ENCODE peak calls at places on chromosomes 1 and 21, in five cellular contexts. O is H1, B is neuronal stem cell, X is astrocyte, W is fibroblast of lung. V is an unnamed sample.

GRCh38 chr21:26806734-26807372 is 38.4 kb downstream of the ADAMTS1 start:
- DNase-seq in O (no peak), B (no peak), X (peak), W (peak), V (no peak)

GRCh38 chr1:246214708-246215504 is 292.2 kb downstream of the SMYD3 start:
- DNase-seq in O (no peak), B (no peak), X (peak), W (peak), V (no peak)

GRCh38 chr1:72281144-72281543 is 1.2 kb downstream of the NEGR1 start:
- DNase-seq in O (no peak), B (no peak), X (no peak), W (no peak), V (no peak)

GRCh38 chr1:109112056-109112651 is 1.8 kb upstream of the ELAPOR1 start:
- DNase-seq in O (no peak), B (no peak), X (no peak), W (peak), V (no peak)

GRCh38 chr1:221576268-221576667 is 165.6 kb downstream of the DUSP10 start:
- DNase-seq in O (no peak), B (no peak), X (peak), W (peak), V (no peak)

GRCh38 chr1:168170552-168171508 is 7.9 kb upstream of the TIPRL start:
- DNase-seq in O (no peak), B (no peak), X (no peak), W (no peak), V (no peak)

GRCh38 chr1:38578444-38578951 is 281.1 kb downstream of the RRAGC start:
- DNase-seq in O (no peak), B (no peak), X (no peak), W (peak), V (no peak)

GRCh38 chr1:8384577-8384976 is 66.7 kb downstream of the SLC45A1 start:
- DNase-seq in O (no peak), B (no peak), X (no peak), W (peak), V (no peak)

GRCh38 chr1:153535664-153536585 is at the start of gene S100A6:
- DNase-seq in O (no peak), B (no peak), X (peak), W (peak), V (peak)

GRCh38 chr1:85865183-85865582 is 156.9 kb upstream of the ZNHIT6 start:
- DNase-seq in O (no peak), B (no peak), X (no peak), W (no peak), V (no peak)

GRCh38 chr1:147654511-147654910 is 15.8 kb downstream of the ACP6 start:
- DNase-seq in O (no peak), B (no peak), X (no peak), W (no peak), V (no peak)

GRCh38 chr21:31335957-31336738 is 7.9 kb downstream of the TIAM1 start:
- DNase-seq in O (no peak), B (no peak), X (peak), W (peak), V (no peak)

GRCh38 chr1:168138134-168138533 is 1.4 kb upstream of the GPR161 start:
- DNase-seq in O (no peak), B (no peak), X (no peak), W (peak), V (no peak)

GRCh38 chr1:30840904-30841598 is 67.5 kb downstream of the SDC3 start:
- DNase-seq in O (no peak), B (peak), X (no peak), W (no peak), V (no peak)

GRCh38 chr1:56331892-56332567 is 247.3 kb downstream of the PLPP3 start:
- DNase-seq in O (no peak), B (no peak), X (peak), W (peak), V (no peak)

GRCh38 chr1:163054056-163054706 is 15.0 kb upstream of the RGS4 start:
- DNase-seq in O (no peak), B (no peak), X (peak), W (peak), V (no peak)

GRCh38 chr1:205701405-205701804 is 21.1 kb upstream of the SLC45A3 start:
- DNase-seq in O (no peak), B (no peak), X (no peak), W (no peak), V (no peak)

GRCh38 chr1:8671313-8671917 is 146.0 kb downstream of the RERE start:
- DNase-seq in O (no peak), B (peak), X (peak), W (peak), V (no peak)

GRCh38 chr1:7975212-7975865 is 13.8 kb downstream of the PARK7 start:
- DNase-seq in O (no peak), B (peak), X (peak), W (peak), V (peak)

GRCh38 chr1:102085896-102086295 is 89.2 kb upstream of the OLFM3 start:
- DNase-seq in O (no peak), B (no peak), X (no peak), W (no peak), V (no peak)

GRCh38 chr1:161198877-161199431 is at the start of gene ADAMTS4:
- DNase-seq in O (no peak), B (no peak), X (peak), W (peak), V (peak)

GRCh38 chr1:201299968-201300367 is 16.7 kb downstream of the PKP1 start:
- DNase-seq in O (no peak), B (no peak), X (peak), W (peak), V (no peak)

GRCh38 chr21:45405271-45405818 is 380 bp downstream of the COL18A1 start:
- DNase-seq in O (no peak), B (no peak), X (no peak), W (peak), V (peak)

GRCh38 chr1:230265200-230266115 is 160.7 kb downstream of the PGBD5 start:
- DNase-seq in O (no peak), B (no peak), X (no peak), W (no peak), V (no peak)

GRCh38 chr1:25031601-25031965 is 101.5 kb upstream of the RUNX3 start:
- DNase-seq in O (no peak), B (no peak), X (no peak), W (no peak), V (peak)

GRCh38 chr1:156641761-156642264 is at the start of gene BCAN:
- DNase-seq in O (no peak), B (no peak), X (no peak), W (no peak), V (no peak)

GRCh38 chr1:219913005-219913404 is 15.4 kb downstream of the SLC30A10 start:
- DNase-seq in O (no peak), B (no peak), X (no peak), W (no peak), V (no peak)

GRCh38 chr1:241411056-241411775 is 54.2 kb upstream of the RGS7 start:
- DNase-seq in O (no peak), B (no peak), X (no peak), W (peak), V (no peak)

GRCh38 chr1:98439471-98439870 is 222.1 kb upstream of the SNX7 start:
- DNase-seq in O (no peak), B (no peak), X (no peak), W (no peak), V (no peak)

GRCh38 chr1:52925571-52926005 is 1.5 kb upstream of the SCP2 start:
- DNase-seq in O (no peak), B (no peak), X (no peak), W (peak), V (no peak)

GRCh38 chr1:81802601-81803422 is 2.1 kb downstream of the ADGRL2 start:
- DNase-seq in O (no peak), B (peak), X (peak), W (peak), V (peak)

GRCh38 chr1:86018311-86018923 is 138.2 kb downstream of the COL24A1 start:
- DNase-seq in O (peak), B (peak), X (no peak), W (peak), V (no peak)

GRCh38 chr1:61338899-61339298 is 256.5 kb downstream of the NFIA start:
- DNase-seq in O (no peak), B (no peak), X (no peak), W (no peak), V (no peak)

GRCh38 chr1:61337471-61337870 is 255.1 kb downstream of the NFIA start:
- DNase-seq in O (no peak), B (no peak), X (peak), W (no peak), V (no peak)

GRCh38 chr1:61341426-61341825 is 259.1 kb downstream of the NFIA start:
- DNase-seq in O (no peak), B (no peak), X (no peak), W (no peak), V (no peak)

GRCh38 chr1:61337037-61337436 is 254.7 kb downstream of the NFIA start:
- DNase-seq in O (no peak), B (no peak), X (no peak), W (no peak), V (no peak)

DNA sequence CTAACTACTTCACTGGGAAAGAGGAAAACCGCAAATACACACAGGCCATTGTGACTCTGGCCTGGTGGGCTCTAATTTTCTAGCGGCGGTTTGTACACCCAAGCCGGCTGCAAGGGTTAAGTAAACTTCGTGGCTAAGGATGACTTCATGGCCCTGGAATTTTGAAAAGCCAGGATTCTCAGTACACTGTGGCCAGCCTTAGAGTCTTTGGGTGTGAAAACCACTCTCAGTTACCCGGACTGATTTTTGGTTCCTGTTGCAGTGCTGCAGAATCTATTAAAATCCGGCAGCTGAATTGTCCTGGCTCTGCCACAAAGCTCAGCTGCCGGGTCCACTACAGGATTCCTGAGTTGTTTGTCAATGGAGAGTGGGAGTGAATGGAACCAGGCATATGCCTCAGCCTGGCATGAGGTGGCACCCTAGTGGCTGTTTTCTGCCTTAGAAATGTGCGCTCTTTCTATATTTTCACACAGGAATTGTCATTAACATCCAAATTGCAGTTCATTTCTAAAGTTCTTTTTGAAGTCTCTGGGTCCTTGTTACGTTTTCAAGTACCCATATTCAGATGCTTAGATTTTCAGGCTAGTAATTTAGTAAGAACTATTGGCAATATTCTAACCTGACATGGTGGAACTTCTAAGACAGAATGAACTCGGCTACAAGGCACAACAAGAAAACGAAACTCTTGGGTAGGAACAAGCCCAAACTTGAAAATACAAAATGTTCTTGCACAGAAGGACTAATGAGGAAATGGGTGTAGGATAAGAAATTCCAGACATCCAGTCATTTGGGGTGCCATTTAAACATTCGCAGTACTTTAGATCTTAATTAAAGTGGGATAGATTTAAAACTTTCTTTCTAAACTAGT is 255.9 kb downstream of the NFIA start:
- DNase-seq in O (peak), B (peak), X (peak), W (peak), V (peak)
- H3K9ac ChIP-seq in O (no peak), B (no peak), X (peak), W (no peak), V (no peak)

DNA sequence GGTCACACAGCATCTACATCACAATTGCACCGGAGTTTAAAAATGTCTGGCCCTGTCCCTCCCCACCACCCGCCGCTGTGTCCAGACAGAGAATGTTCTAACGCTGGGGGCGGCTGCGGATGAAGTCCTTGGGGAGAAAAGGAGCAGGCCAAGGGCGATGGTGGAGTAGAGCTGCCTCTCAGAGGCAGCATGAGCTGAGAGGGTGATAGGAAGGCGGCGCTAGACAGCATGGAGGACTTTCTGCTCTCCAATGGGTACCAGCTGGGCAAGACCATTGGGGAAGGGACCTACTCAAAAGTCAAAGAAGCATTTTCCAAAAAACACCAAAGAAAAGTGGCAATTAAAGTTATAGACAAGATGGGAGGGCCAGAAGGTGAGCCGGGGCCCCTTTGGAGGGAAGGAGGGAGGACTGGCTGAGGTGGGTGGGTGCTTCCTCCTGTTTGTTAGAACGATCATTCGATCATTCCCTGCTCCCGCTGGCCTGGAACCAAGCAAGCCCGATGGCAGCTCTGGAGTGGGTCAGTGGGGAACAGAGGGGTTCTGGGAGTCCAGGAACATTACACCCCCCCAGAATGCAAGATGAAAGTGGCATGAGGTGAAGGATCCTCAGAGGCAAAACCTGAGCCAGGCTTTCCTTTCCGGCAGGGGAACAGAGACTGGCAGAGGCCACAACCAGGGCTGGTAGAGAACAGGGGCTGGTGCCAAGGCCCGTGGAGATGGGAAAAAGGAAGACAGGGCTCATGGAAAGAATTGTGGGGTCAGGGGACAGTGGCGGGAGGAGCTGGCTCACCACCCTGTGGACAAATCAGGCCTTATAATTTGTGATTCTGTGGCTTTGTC is at the start of the genes FAM229A and TSSK3:
- DNase-seq in O (no peak), B (no peak), X (no peak), W (no peak), V (no peak)
- H3K9ac ChIP-seq in O (peak), B (peak), X (peak), W (peak), V (no peak)

DNA sequence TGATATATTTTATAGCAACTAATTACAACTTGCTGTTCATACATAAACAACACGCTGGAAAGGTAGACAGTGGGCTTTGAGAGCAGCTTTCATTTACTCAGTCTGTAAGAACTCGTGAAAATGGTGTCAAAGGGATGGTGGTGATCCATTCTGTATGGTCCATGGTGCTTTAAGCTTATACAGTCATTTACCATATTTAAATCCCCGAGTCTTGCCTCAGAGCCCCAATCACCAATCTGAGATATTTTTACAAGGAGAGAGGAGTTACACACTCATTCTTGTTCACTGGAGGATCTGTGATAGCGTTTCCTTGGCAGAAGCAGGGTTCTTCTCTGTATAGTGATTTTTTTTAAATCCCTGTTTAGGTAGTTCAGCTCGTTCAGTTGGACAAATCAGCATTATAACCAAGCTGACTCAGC is 694.6 kb downstream of the USP25 start:
- DNase-seq in O (no peak), B (no peak), X (peak), W (peak), V (no peak)
- H3K9ac ChIP-seq in O (no peak), B (no peak), X (peak), W (no peak), V (peak)

GRCh38 chr1:206890690-206891089 is 6.6 kb upstream of the IL24 start:
- DNase-seq in O (no peak), B (no peak), X (peak), W (peak), V (no peak)
- H3K9ac ChIP-seq in O (no peak), B (no peak), X (no peak), W (peak), V (no peak)